ENCODE peak calls at places on chromosomes 2 and 18, in eight cellular contexts. C is stomach, F is tibial nerve, M is psoas muscle, W is neural progenitor cell, V is esophagus squamous epithelium, R is A549, O is ovary. D is an unnamed sample.

GRCh38 chr2:205700331-205701132 is 18.2 kb downstream of the NRP2 start:
- DNase-seq in W (peak), V (no peak), F (no peak), C (no peak), R (peak), O (peak), M (no peak), D (no peak)

GRCh38 chr2:151922845-151923666 is 94.8 kb upstream of the ARL5A start:
- DNase-seq in M (peak), O (no peak), R (no peak), V (peak), W (no peak), C (peak), F (peak), D (no peak)

GRCh38 chr2:45190481-45190880 is 181.2 kb upstream of the SIX2 start:
- DNase-seq in O (no peak), C (no peak), V (no peak), M (peak), W (no peak), F (no peak), R (no peak), D (no peak)

GRCh38 chr2:24917086-24917485 is 3.0 kb downstream of the ADCY3 start:
- DNase-seq in O (no peak), W (no peak), R (no peak), F (no peak), M (no peak), C (no peak), V (no peak), D (no peak)

GRCh38 chr2:25419678-25420242 is 78.0 kb upstream of the DNMT3A start:
- DNase-seq in O (no peak), V (no peak), W (no peak), F (no peak), R (no peak), M (no peak), C (no peak), D (no peak)

GRCh38 chr2:239433777-239434396 is 33.1 kb upstream of the HDAC4 start:
- DNase-seq in V (no peak), O (no peak), M (no peak), C (no peak), W (no peak), R (no peak), F (no peak), D (no peak)

GRCh38 chr2:222655406-222655747 is 515 bp downstream of the FARSB start:
- DNase-seq in M (no peak), O (no peak), C (no peak), F (no peak), W (peak), V (no peak), R (no peak), D (no peak)

GRCh38 chr2:156147594-156148330 is 184.8 kb downstream of the NR4A2 start:
- DNase-seq in M (no peak), F (no peak), O (no peak), V (no peak), W (no peak), C (no peak), R (no peak), D (no peak)

GRCh38 chr2:1593371-1594205 is 150.7 kb downstream of the PXDN start:
- DNase-seq in O (no peak), M (peak), C (no peak), V (no peak), F (no peak), W (peak), R (peak), D (no peak)

GRCh38 chr18:50151876-50152275 is 43.1 kb downstream of the MYO5B start:
- DNase-seq in R (no peak), F (no peak), M (no peak), O (no peak), W (no peak), V (no peak), C (no peak), D (no peak)

GRCh38 chr2:128321784-128322650 is 3.3 kb upstream of the HS6ST1 start:
- DNase-seq in W (peak), F (peak), O (peak), V (no peak), R (peak), C (peak), M (peak), D (no peak)

GRCh38 chr2:240957656-240958365 is 40.6 kb upstream of the SNED1 start:
- DNase-seq in V (no peak), M (peak), W (no peak), C (peak), F (peak), R (no peak), O (peak), D (no peak)

GRCh38 chr2:233226511-233227031 is 24.9 kb upstream of the ATG16L1 start:
- DNase-seq in W (no peak), R (no peak), F (no peak), V (no peak), C (no peak), M (no peak), O (no peak), D (no peak)

GRCh38 chr2:205770557-205770956 is 88.3 kb downstream of the NRP2 start:
- DNase-seq in W (no peak), F (no peak), R (no peak), V (no peak), M (no peak), O (no peak), C (no peak), D (no peak)

GRCh38 chr2:190860985-190861721 is 19.5 kb upstream of the GLS start:
- DNase-seq in W (peak), M (no peak), R (no peak), V (no peak), O (no peak), C (no peak), F (no peak), D (no peak)

GRCh38 chr2:67604360-67604759 is 207.2 kb downstream of the ETAA1 start:
- DNase-seq in R (no peak), O (no peak), F (no peak), M (no peak), C (no peak), V (no peak), W (no peak), D (no peak)

GRCh38 chr2:62202019-62202722 is 6.3 kb downstream of the B3GNT2 start:
- DNase-seq in C (no peak), F (no peak), M (no peak), W (no peak), R (no peak), O (no peak), V (no peak), D (no peak)

GRCh38 chr2:20490300-20491181 is 43.7 kb downstream of the RHOB start:
- DNase-seq in C (no peak), O (peak), V (no peak), F (no peak), M (peak), R (no peak), W (no peak), D (no peak)

GRCh38 chr2:170026361-170026760 is 151.6 kb upstream of the MYO3B start:
- DNase-seq in F (no peak), W (no peak), V (no peak), C (no peak), M (no peak), R (no peak), O (no peak), D (no peak)

GRCh38 chr2:234606906-234607305 is 110.0 kb upstream of the ARL4C start:
- DNase-seq in M (no peak), F (no peak), W (no peak), O (no peak), C (no peak), V (no peak), R (no peak), D (no peak)

GRCh38 chr18:57666818-57667497 is 45.3 kb upstream of the NARS1 start:
- DNase-seq in R (no peak), O (no peak), M (no peak), W (no peak), F (no peak), C (no peak), V (no peak), D (no peak)

GRCh38 chr18:24027156-24027555 is 12.6 kb downstream of the TTC39C start:
- DNase-seq in F (no peak), M (peak), C (no peak), W (no peak), O (peak), R (no peak), V (no peak), D (no peak)

GRCh38 chr2:217402622-217403383 is 542.9 kb upstream of the TNP1 start:
- DNase-seq in V (no peak), M (peak), F (no peak), W (no peak), C (no peak), O (peak), R (no peak), D (no peak)

GRCh38 chr2:122389694-122390093 is 634.2 kb downstream of the TSN start:
- DNase-seq in F (no peak), V (no peak), O (no peak), W (no peak), C (no peak), R (no peak), M (no peak), D (peak)

GRCh38 chr18:60358516-60358915 is 14.1 kb downstream of the MC4R start:
- DNase-seq in F (no peak), V (no peak), O (no peak), M (no peak), R (no peak), W (no peak), C (no peak), D (no peak)

GRCh38 chr2:42967959-42968674 is 175.7 kb upstream of the HAAO start:
- DNase-seq in W (no peak), F (peak), M (peak), R (no peak), V (no peak), C (no peak), O (peak), D (no peak)

GRCh38 chr2:28586864-28587263 is 91.0 kb downstream of the PLB1 start:
- DNase-seq in O (no peak), W (no peak), F (no peak), M (no peak), R (no peak), C (no peak), V (no peak), D (no peak)

GRCh38 chr2:134137182-134137595 is 116.7 kb upstream of the MGAT5 start:
- DNase-seq in R (no peak), C (peak), F (no peak), O (peak), V (no peak), M (no peak), W (no peak), D (no peak)

GRCh38 chr2:30359644-30360167 is 87.3 kb upstream of the LCLAT1 start:
- DNase-seq in F (no peak), C (no peak), O (peak), V (no peak), M (peak), W (no peak), R (no peak), D (no peak)

GRCh38 chr2:20513946-20514345 is 67.1 kb downstream of the RHOB start:
- DNase-seq in F (no peak), C (no peak), V (no peak), R (no peak), O (no peak), W (no peak), M (no peak), D (no peak)

GRCh38 chr18:63970803-63971191 is 916 bp downstream of the SERPINB8 start:
- DNase-seq in M (peak), F (peak), R (no peak), C (no peak), O (peak), W (peak), V (no peak), D (peak)

GRCh38 chr18:63974991-63975390 is 5.1 kb downstream of the SERPINB8 start:
- DNase-seq in F (no peak), V (no peak), W (peak), R (no peak), O (no peak), C (no peak), M (no peak), D (no peak)

GRCh38 chr18:63969965-63970802 is at the start of gene SERPINB8:
- DNase-seq in R (peak), V (peak), M (peak), F (peak), C (peak), O (peak), W (peak), D (peak)

GRCh38 chr18:63975632-63976031 is 5.8 kb downstream of the SERPINB8 start:
- DNase-seq in M (no peak), C (no peak), V (no peak), F (no peak), O (no peak), W (no peak), R (no peak), D (no peak)

DNA sequence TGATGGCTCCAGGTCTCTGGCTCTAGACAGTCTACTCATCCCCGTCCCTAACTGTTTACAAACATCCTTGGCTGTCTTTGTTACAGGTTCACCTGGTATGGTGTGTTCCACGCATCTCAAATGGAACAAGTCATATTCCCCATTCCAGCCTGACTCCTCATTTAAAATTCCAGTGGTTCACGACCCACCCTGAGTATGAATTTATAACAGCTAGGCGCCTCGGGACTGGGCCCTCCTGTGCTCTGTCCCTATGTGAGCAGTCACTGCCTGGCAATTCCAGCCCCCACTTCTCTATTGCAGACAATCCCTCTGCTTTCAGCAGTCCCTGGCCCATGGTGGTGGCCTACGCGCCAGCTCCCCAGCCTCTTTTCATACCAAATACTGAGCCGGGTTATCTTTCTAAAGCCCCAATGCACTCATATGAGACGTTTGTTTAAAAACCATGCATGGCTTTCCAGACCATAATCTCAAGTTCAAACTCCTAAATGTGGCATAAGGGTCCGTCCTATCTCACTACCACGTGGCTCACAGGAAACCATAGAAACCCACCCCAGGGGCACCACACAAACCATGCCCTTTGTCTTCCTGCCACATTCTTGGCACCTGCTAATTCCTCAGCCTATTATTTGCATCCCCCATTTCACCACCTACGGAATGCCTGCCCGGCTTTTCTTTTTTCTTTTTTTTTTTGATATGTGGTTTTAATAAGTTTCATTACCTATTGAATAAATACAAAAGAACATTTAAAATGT is 1.6 kb downstream of the SERPINB8 start:
- DNase-seq in C (no peak), V (no peak), R (no peak), W (no peak), O (no peak), M (no peak), F (no peak), D (no peak)
- H3K27ac ChIP-seq in C (peak), V (peak), R (peak), W (peak), O (no peak), M (peak), F (peak), D (peak)

DNA sequence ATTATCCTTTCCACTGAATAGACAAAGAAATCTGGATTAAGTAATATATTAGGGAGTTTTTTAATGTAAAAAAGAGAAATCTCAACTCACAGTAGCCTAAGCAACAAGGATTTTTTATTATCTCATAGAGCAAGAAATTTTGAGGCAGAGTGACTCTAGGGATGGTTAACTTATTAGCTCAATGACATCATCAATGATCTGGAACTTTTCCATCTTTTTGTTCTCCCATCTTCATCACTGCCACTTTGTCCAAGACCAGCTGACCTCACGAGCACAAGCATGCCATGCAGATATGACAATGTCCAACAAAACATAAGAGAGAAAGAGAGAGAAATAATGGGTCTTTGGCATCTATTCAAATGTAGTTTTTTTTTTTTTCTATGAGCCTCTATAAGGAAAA is 211.7 kb upstream of the RND3 start:
- DNase-seq in F (no peak), V (no peak), C (no peak), M (no peak), O (no peak), W (no peak), R (no peak), D (no peak)
- H3K27ac ChIP-seq in F (peak), V (peak), C (no peak), M (no peak), O (no peak), W (no peak), R (no peak), D (no peak)

GRCh38 chr2:71468279-71469015 is 15.1 kb downstream of the DYSF start:
- DNase-seq in V (no peak), O (no peak), C (no peak), M (no peak), R (no peak), W (no peak), F (no peak), D (no peak)
- H3K27ac ChIP-seq in V (no peak), O (no peak), C (no peak), M (peak), R (no peak), W (no peak), F (no peak), D (no peak)

GRCh38 chr2:157785200-157785599 is 90.9 kb downstream of the ACVR1 start:
- DNase-seq in C (no peak), M (no peak), R (no peak), O (no peak), W (peak), V (no peak), F (no peak), D (no peak)

GRCh38 chr2:157784169-157784822 is 91.8 kb downstream of the ACVR1 start:
- DNase-seq in W (no peak), F (no peak), R (peak), C (peak), M (no peak), V (no peak), O (no peak), D (peak)

GRCh38 chr2:157783180-157783579 is 93.0 kb downstream of the ACVR1 start:
- DNase-seq in W (no peak), O (no peak), M (no peak), R (no peak), F (no peak), C (no peak), V (no peak), D (no peak)

GRCh38 chr2:157785866-157786662 is 90.1 kb downstream of the ACVR1 start:
- DNase-seq in R (no peak), O (no peak), W (no peak), C (no peak), V (no peak), F (no peak), M (no peak), D (no peak)

DNA sequence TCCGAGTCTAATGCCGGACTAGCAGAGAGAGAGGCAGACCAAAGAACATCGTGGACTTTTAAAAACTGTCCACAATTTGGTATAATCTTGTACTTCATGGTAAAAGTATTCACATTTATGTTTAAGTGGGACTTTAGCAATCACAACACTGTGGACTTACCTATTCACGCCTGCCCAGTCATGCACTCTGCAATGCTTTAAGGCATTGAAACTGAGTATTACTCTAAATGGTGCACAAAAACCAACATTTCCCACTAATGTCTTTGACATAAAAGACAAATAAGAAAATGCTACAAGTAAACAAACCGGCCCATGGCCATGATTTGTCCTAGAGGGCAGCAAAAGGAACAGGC is 91.3 kb downstream of the ACVR1 start:
- DNase-seq in V (no peak), F (no peak), M (no peak), W (no peak), C (no peak), O (no peak), R (no peak), D (no peak)
- H3K27ac ChIP-seq in V (peak), F (no peak), M (peak), W (no peak), C (peak), O (no peak), R (peak), D (no peak)

D was measured in caudate nucleus.